ENCODE peak calls at places on chromosomes 6 and 20, in nine cellular contexts. Y is mesendoderm, I is H1, F is K562, V is HepG2, W is PC-3, D is astrocyte, N is Karpas-422, E is GM12878. Q is an unnamed sample.

GRCh38 chr6:70396796-70397729 is 16.2 kb upstream of the FAM135A start:
- DNase-seq in Y (peak; percentile 3), I (no peak), F (no peak), V (no peak), W (peak; percentile 27), D (no peak), N (no peak), E (no peak), Q (no peak)

GRCh38 chr20:53915459-53916172 is 154.8 kb downstream of the BCAS1 start:
- DNase-seq in Y (peak; percentile 91), I (peak; percentile 97), F (peak; percentile 86), V (peak; percentile 84), W (peak; percentile 100), D (peak; percentile 64), N (peak; percentile 93), E (peak; percentile 89), Q (peak; percentile 95)

GRCh38 chr6:33313105-33313708 is 671 bp downstream of the TAPBP start:
- DNase-seq in Y (peak; percentile 75), I (peak; percentile 76), F (peak; percentile 66), V (no peak), W (no peak), D (no peak), N (peak; percentile 75), E (no peak), Q (peak; percentile 80)

GRCh38 chr20:37537505-37537904 is 9.8 kb upstream of the BLCAP start:
- DNase-seq in Y (no peak), I (no peak), F (no peak), V (no peak), W (no peak), D (no peak), N (no peak), E (no peak), Q (no peak)

GRCh38 chr6:786946-787763 is 94.2 kb upstream of the EXOC2 start:
- DNase-seq in Y (peak; percentile 45), I (peak; percentile 59), F (peak; percentile 63), V (peak; percentile 35), W (peak; percentile 57), D (no peak), N (peak; percentile 77), E (no peak), Q (peak; percentile 53)

GRCh38 chr6:52990342-52990741 is 4.7 kb downstream of the GSTA4 start:
- DNase-seq in Y (no peak), I (no peak), F (no peak), V (no peak), W (peak; percentile 90), D (peak; percentile 45), N (no peak), E (no peak), Q (peak; percentile 59)

GRCh38 chr6:52284131-52284459 is 447 bp downstream of the MCM3 start:
- DNase-seq in Y (peak; percentile 95), I (peak; percentile 84), F (peak; percentile 22), V (peak; percentile 67), W (peak; percentile 47), D (peak; percentile 11), N (peak; percentile 91), E (no peak), Q (peak; percentile 63)

GRCh38 chr20:37697314-37697713 is 3.5 kb downstream of the CTNNBL1 start:
- DNase-seq in Y (no peak), I (no peak), F (no peak), V (no peak), W (no peak), D (no peak), N (peak; percentile 90), E (peak; percentile 66), Q (no peak)

GRCh38 chr6:43873806-43874714 is 104.0 kb downstream of the VEGFA start:
- DNase-seq in Y (peak; percentile 62), I (no peak), F (no peak), V (peak; percentile 46), W (peak; percentile 35), D (no peak), N (no peak), E (no peak), Q (no peak)

GRCh38 chr6:52013035-52013434 is 74.4 kb downstream of the PKHD1 start:
- DNase-seq in Y (no peak), I (no peak), F (no peak), V (no peak), W (peak; percentile 85), D (no peak), N (no peak), E (no peak), Q (peak; percentile 14)

GRCh38 chr6:150320450-150320849 is 48.4 kb upstream of the IYD start:
- DNase-seq in Y (no peak), I (no peak), F (no peak), V (no peak), W (no peak), D (peak; percentile 33), N (no peak), E (no peak), Q (peak; percentile 10)

GRCh38 chr6:170110201-170111140 is 180.4 kb downstream of the DLL1 start:
- DNase-seq in Y (no peak), I (peak; percentile 40), F (no peak), V (no peak), W (no peak), D (no peak), N (no peak), E (no peak), Q (no peak)

GRCh38 chr6:31655349-31656237 is at the start of gene APOM:
- DNase-seq in Y (no peak), I (no peak), F (no peak), V (peak; percentile 100), W (no peak), D (no peak), N (no peak), E (no peak), Q (no peak)

GRCh38 chr6:149445095-149445466 is 39.7 kb downstream of the ZC3H12D start:
- DNase-seq in Y (no peak), I (no peak), F (no peak), V (no peak), W (no peak), D (no peak), N (no peak), E (no peak), Q (no peak)

GRCh38 chr6:47603995-47604394 is 94.4 kb upstream of the ADGRF4 start:
- DNase-seq in Y (no peak), I (no peak), F (no peak), V (no peak), W (no peak), D (no peak), N (no peak), E (no peak), Q (peak; percentile 50)

GRCh38 chr6:47852727-47853126 is 70.9 kb downstream of the OPN5 start:
- DNase-seq in Y (no peak), I (no peak), F (no peak), V (no peak), W (peak; percentile 59), D (no peak), N (no peak), E (no peak), Q (no peak)

GRCh38 chr6:136784910-136785746 is 7.1 kb downstream of the MAP3K5 start:
- DNase-seq in Y (peak; percentile 13), I (no peak), F (no peak), V (no peak), W (no peak), D (peak; percentile 10), N (peak; percentile 62), E (no peak), Q (no peak)

GRCh38 chr6:90399970-90400369 is 103.3 kb upstream of the BACH2 start:
- DNase-seq in Y (no peak), I (no peak), F (no peak), V (no peak), W (no peak), D (no peak), N (no peak), E (no peak), Q (no peak)

GRCh38 chr6:158283304-158284005 is 28.8 kb upstream of the TULP4 start:
- DNase-seq in Y (peak; percentile 66), I (no peak), F (no peak), V (no peak), W (no peak), D (peak; percentile 50), N (peak; percentile 51), E (no peak), Q (peak; percentile 42)
- H3K9ac ChIP-seq in Y (no peak overlapping the region), I (no peak overlapping the region), F (no peak overlapping the region), V (no peak overlapping the region), W (no peak overlapping the region), D (peak overlapping the region; percentile 74), N (peak overlapping the region; percentile 0), E (no peak overlapping the region), Q (peak overlapping the region; percentile 63)

GRCh38 chr20:3811421-3812258 is 8.7 kb upstream of the AP5S1 start:
- DNase-seq in Y (no peak), I (no peak), F (no peak), V (peak; percentile 90), W (peak; percentile 99), D (peak; percentile 94), N (no peak), E (no peak), Q (peak; percentile 98)
- H3K4me3 ChIP-seq in Y (no peak overlapping the region), I (no peak overlapping the region), F (no peak overlapping the region), V (peak overlapping the region; percentile 59), W (peak overlapping the region; percentile 67), D (peak overlapping the region; percentile 48), N (no peak overlapping the region), E (no peak overlapping the region), Q (peak overlapping the region; percentile 74)

GRCh38 chr20:36465109-36466080 is 75.9 kb upstream of the MYL9 start:
- DNase-seq in Y (peak; percentile 95), I (no peak), F (peak; percentile 72), V (peak; percentile 66), W (peak; percentile 91), D (peak; percentile 83), N (no peak), E (no peak), Q (peak; percentile 97)
- H3K9ac ChIP-seq in Y (peak overlapping the region; percentile 8), I (no peak overlapping the region), F (peak overlapping the region; percentile 67), V (no peak overlapping the region), W (peak overlapping the region; percentile 57), D (peak overlapping the region; percentile 71), N (no peak overlapping the region), E (peak overlapping the region; percentile 58), Q (peak overlapping the region; percentile 90)

DNA sequence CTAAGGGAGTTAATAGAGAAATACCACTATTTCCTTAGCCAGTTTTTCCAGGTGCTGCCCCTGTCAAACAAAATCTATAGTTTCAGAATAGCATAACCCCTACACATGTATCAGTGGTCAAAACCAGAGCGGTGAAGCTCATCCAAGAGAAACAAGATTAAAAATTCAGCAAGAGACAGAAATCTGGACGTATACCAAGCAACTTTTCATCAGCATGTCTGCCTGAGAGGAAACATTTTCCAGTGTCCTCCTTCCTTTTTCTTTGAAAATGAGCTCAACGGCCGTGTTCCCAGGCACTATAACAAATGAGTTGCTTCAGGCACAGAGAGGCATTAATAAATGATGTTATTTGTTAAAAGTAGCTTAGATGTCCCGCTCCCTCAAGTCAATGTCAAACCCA is 416.6 kb downstream of the BCKDHB start:
- DNase-seq in Y (no peak), I (no peak), F (no peak), V (no peak), W (no peak), D (peak; percentile 84), N (no peak), E (no peak), Q (no peak)
- H3K4me3 ChIP-seq in Y (no peak overlapping the region), I (no peak overlapping the region), F (no peak overlapping the region), V (no peak overlapping the region), W (no peak overlapping the region), D (no peak overlapping the region), N (no peak overlapping the region), E (no peak overlapping the region), Q (no peak overlapping the region)

GRCh38 chr20:62524486-62524885 is 48.7 kb upstream of the GATA5 start:
- DNase-seq in Y (peak; percentile 55), I (no peak), F (no peak), V (no peak), W (no peak), D (no peak), N (no peak), E (no peak), Q (peak; percentile 12)
- H3K9ac ChIP-seq in Y (peak overlapping the region; percentile 29), I (no peak overlapping the region), F (peak overlapping the region; percentile 70), V (no peak overlapping the region), W (no peak overlapping the region), D (no peak overlapping the region), N (no peak overlapping the region), E (no peak overlapping the region), Q (no peak overlapping the region)